ENCODE peak calls at places on chromosome 5, in four cellular contexts. Z is HCT116, J is HepG2, W is A549. K is an unnamed sample.

GRCh38 chr5:87909382-87909781 is 359.3 kb downstream of the TMEM161B start:
- DNase-seq in Z (no peak), J (no peak), W (no peak), K (no peak)

GRCh38 chr5:112221118-112221517 is 198.0 kb downstream of the EPB41L4A start:
- DNase-seq in Z (no peak), J (no peak), W (no peak), K (no peak)

GRCh38 chr5:79727722-79728355 is 38.2 kb downstream of the CMYA5 start:
- DNase-seq in Z (no peak), J (no peak), W (no peak), K (no peak)

GRCh38 chr5:178129296-178129695 is 1.5 kb upstream of the RMND5B start:
- DNase-seq in Z (no peak), J (no peak), W (no peak), K (no peak)

GRCh38 chr5:12294151-12294550 is 389.9 kb upstream of the CTNND2 start:
- DNase-seq in Z (no peak), J (no peak), W (no peak), K (no peak)

GRCh38 chr5:155839251-155840037 is 487.5 kb upstream of the SGCD start:
- DNase-seq in Z (no peak), J (no peak), W (peak), K (no peak)

GRCh38 chr5:175746851-175747250 is 89.0 kb downstream of the HRH2 start:
- DNase-seq in Z (peak), J (no peak), W (peak), K (peak)

GRCh38 chr5:128053291-128053954 is 30.1 kb upstream of the SLC12A2 start:
- DNase-seq in Z (no peak), J (peak), W (no peak), K (no peak)

GRCh38 chr5:108303611-108304010 is 78.3 kb downstream of the FBXL17 start:
- DNase-seq in Z (no peak), J (no peak), W (no peak), K (no peak)
- TF ChIP-seq RAD21 in Z (no peak), J (no peak), W (no peak), K (no peak)

GRCh38 chr5:158430166-158430828 is 571.4 kb upstream of the CLINT1 start:
- DNase-seq in Z (no peak), J (no peak), W (no peak), K (no peak)
- TF ChIP-seq RAD21 in Z (no peak), J (no peak), W (no peak), K (no peak)

GRCh38 chr5:150144876-150145275 is 10.8 kb downstream of the PDGFRB start:
- DNase-seq in Z (no peak), J (no peak), W (no peak), K (no peak)
- TF ChIP-seq RAD21 in Z (no peak), J (no peak), W (no peak), K (no peak)

GRCh38 chr5:149125386-149125891 is 15.9 kb upstream of the ABLIM3 start:
- DNase-seq in Z (no peak), J (peak), W (no peak), K (no peak)
- TF ChIP-seq RAD21 in Z (peak), J (no peak), W (no peak), K (peak)

GRCh38 chr5:96509313-96509712 is 76.3 kb upstream of the PCSK1 start:
- DNase-seq in Z (no peak), J (no peak), W (peak), K (no peak)

GRCh38 chr5:96507128-96507527 is 74.1 kb upstream of the PCSK1 start:
- DNase-seq in Z (no peak), J (no peak), W (no peak), K (no peak)

DNA sequence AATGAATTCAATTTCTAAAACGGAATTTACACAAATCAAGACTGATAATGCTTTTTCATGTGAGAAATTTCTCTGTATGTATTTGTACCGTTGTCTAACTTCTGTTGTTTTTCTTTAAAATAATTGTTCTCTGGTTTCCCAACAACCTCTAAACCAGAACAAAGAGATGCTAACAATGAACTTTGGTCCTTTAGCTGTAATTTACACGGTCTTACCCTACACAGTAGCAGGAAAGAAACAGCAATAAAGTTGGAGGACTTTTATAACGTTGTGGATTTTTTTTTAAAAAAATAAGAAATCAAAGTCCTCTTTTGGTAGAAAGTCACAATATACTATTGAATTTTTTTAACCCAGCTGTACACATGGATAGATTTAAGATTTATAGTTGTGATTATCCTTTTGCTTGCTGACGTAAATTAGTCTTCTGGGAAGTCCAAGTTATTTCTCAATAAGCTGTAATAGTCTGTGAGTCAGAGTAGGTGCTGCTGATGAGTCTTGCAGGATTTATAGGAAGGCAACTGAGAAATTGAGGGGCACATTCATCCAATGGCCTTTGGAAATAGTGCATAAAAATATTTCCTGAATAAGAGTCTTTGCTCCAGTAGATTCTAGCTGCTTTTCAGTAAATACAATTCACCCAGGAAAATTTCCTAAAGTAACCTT is 76.8 kb upstream of the PCSK1 start:
- DNase-seq in Z (no peak), J (no peak), W (peak), K (no peak)
- TF ChIP-seq RAD21 in Z (no peak), J (no peak), W (no peak), K (no peak)

DNA sequence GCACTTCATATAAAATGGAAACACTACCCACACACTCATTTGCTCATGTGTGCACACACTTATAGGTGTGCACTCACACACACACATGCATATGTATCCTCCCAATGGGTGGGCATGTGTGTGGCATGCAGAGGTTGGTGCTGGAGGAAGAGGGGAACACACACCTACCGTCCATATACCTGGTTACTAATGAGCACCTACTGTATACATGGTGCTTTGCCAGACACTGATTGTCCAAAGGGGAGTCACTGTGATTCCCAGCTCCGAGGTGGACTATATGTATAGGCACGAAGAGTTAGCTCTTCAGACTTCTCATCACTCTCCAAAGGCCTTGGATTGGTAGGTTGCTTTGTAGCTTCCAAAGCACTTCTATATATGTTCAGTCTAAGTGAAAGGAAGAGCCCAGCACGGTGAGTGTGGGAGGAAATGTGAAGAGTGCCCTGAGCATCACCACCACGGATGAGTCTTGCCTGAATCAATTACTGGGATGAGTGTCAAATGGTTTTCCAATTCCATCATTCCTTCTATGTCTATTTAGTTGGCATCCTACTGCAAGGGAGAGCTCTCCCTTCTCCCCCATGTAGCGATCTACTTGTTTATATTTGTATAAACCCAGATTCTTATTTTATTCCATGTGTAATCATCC is 12.6 kb upstream of the ERGIC1 start:
- DNase-seq in Z (no peak), J (no peak), W (no peak), K (no peak)
- TF ChIP-seq RAD21 in Z (no peak), J (no peak), W (no peak), K (no peak)

DNA sequence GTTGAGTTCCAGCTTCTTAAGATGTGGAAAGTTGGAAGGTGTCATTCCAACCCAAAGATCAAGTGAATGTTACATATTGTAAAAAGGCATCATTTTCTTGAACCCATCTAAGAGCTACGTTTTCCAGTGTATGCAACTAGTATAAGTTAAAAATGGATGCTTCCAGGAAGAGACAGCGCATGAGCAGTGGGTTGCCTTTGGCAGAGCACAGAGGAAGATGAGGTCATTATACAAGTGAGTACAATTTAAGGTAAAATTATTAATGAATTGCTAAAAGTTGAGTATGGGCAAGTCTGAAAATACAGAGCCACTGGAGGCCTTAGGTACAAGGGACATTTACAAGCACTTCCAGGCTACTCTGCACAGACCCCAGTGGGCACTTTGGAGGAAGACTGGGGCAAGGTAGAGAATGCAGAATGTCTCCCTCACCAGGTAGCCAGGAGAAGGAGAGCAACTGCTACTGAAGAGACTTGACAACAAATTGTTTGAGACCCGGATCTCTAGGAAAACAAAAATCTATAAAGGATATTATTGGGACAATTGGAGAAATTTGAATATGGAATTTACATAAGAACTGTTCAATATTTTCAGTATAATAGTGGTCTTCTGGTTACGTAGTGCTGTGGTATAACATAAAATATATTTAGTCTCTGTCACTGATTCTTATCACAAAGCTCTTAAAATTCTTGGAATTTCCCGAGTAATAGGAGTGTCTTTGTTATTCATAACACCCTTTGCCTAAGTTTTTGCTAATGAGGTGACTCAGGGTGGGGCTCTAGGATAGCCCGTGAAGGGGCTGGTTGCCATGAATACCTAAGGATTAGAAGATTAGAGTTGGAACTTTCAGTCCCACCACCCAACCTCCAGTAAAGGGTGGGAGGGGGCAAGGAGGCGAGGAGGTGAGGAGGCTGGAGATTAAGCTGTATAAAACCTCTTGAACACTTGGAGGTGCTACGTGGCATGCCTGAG is 129.9 kb upstream of the FER start:
- DNase-seq in Z (no peak), J (no peak), W (no peak), K (no peak)
- TF ChIP-seq RAD21 in Z (no peak), J (no peak), W (no peak), K (no peak)